ENCODE peak calls at places on chromosome 14, in seven cellular contexts. One of them, this sample, is unnamed.

GRCh38 chr14:53894456-53894855 is 62.2 kb downstream of the BMP4 start:
- DNase-seq in left ventricle myocardium inferior: no peak
- DNase-seq in HFFc6: peak
- DNase-seq in lung: no peak
- DNase-seq in fibroblast of mammary gland: peak
- DNase-seq in ascending aorta: no peak
- DNase-seq in fibroblast of pulmonary artery: peak
- DNase-seq in this sample: no peak

GRCh38 chr14:93410021-93410420 is 20.7 kb upstream of the UNC79 start:
- DNase-seq in ascending aorta: no peak
- DNase-seq in left ventricle myocardium inferior: no peak
- DNase-seq in HFFc6: no peak
- DNase-seq in fibroblast of mammary gland: no peak
- DNase-seq in fibroblast of pulmonary artery: no peak
- DNase-seq in lung: no peak
- DNase-seq in this sample: no peak

GRCh38 chr14:33956640-33957039 is 5.8 kb upstream of the EGLN3 start:
- DNase-seq in HFFc6: no peak
- DNase-seq in fibroblast of mammary gland: no peak
- DNase-seq in lung: no peak
- DNase-seq in ascending aorta: no peak
- DNase-seq in fibroblast of pulmonary artery: no peak
- DNase-seq in left ventricle myocardium inferior: no peak
- DNase-seq in this sample: no peak

GRCh38 chr14:45786266-45786665 is 533.3 kb upstream of the MIS18BP1 start:
- DNase-seq in fibroblast of pulmonary artery: no peak
- DNase-seq in lung: no peak
- DNase-seq in HFFc6: no peak
- DNase-seq in fibroblast of mammary gland: no peak
- DNase-seq in left ventricle myocardium inferior: no peak
- DNase-seq in ascending aorta: no peak
- DNase-seq in this sample: no peak

GRCh38 chr14:66563731-66564130 is 55.8 kb downstream of the GPHN start:
- DNase-seq in fibroblast of mammary gland: no peak
- DNase-seq in fibroblast of pulmonary artery: no peak
- DNase-seq in HFFc6: no peak
- DNase-seq in ascending aorta: no peak
- DNase-seq in left ventricle myocardium inferior: no peak
- DNase-seq in lung: no peak
- DNase-seq in this sample: no peak

GRCh38 chr14:55599250-55599879 is 19.4 kb downstream of the KTN1 start:
- DNase-seq in fibroblast of mammary gland: no peak
- DNase-seq in lung: no peak
- DNase-seq in HFFc6: no peak
- DNase-seq in left ventricle myocardium inferior: peak
- DNase-seq in fibroblast of pulmonary artery: no peak
- DNase-seq in ascending aorta: no peak
- DNase-seq in this sample: no peak

GRCh38 chr14:64388533-64389243 is 535 bp downstream of the MTHFD1 start:
- DNase-seq in fibroblast of pulmonary artery: peak
- DNase-seq in HFFc6: peak
- DNase-seq in fibroblast of mammary gland: peak
- DNase-seq in ascending aorta: no peak
- DNase-seq in left ventricle myocardium inferior: peak
- DNase-seq in lung: no peak
- DNase-seq in this sample: peak

GRCh38 chr14:22200977-22201605 is 387.9 kb downstream of the DAD1 start:
- DNase-seq in fibroblast of pulmonary artery: peak
- DNase-seq in lung: no peak
- DNase-seq in ascending aorta: no peak
- DNase-seq in left ventricle myocardium inferior: no peak
- DNase-seq in HFFc6: peak
- DNase-seq in fibroblast of mammary gland: peak
- DNase-seq in this sample: no peak

GRCh38 chr14:49769171-49769570 is 1.2 kb downstream of the KLHDC2 start:
- DNase-seq in fibroblast of pulmonary artery: peak
- DNase-seq in lung: peak
- DNase-seq in ascending aorta: no peak
- DNase-seq in left ventricle myocardium inferior: no peak
- DNase-seq in HFFc6: peak
- DNase-seq in fibroblast of mammary gland: peak
- DNase-seq in this sample: no peak

GRCh38 chr14:71932229-71932951 is at the start of gene RGS6:
- DNase-seq in lung: peak
- DNase-seq in HFFc6: no peak
- DNase-seq in left ventricle myocardium inferior: peak
- DNase-seq in ascending aorta: no peak
- DNase-seq in fibroblast of mammary gland: no peak
- DNase-seq in fibroblast of pulmonary artery: peak
- DNase-seq in this sample: peak

GRCh38 chr14:54564799-54565235 is 2.1 kb upstream of the SAMD4A start:
- DNase-seq in left ventricle myocardium inferior: no peak
- DNase-seq in fibroblast of pulmonary artery: peak
- DNase-seq in fibroblast of mammary gland: peak
- DNase-seq in ascending aorta: no peak
- DNase-seq in HFFc6: peak
- DNase-seq in lung: no peak
- DNase-seq in this sample: no peak

GRCh38 chr14:92039073-92039719 is 663 bp downstream of the TRIP11 start:
- DNase-seq in lung: no peak
- DNase-seq in ascending aorta: no peak
- DNase-seq in fibroblast of mammary gland: peak
- DNase-seq in left ventricle myocardium inferior: no peak
- DNase-seq in HFFc6: peak
- DNase-seq in fibroblast of pulmonary artery: peak
- DNase-seq in this sample: no peak

GRCh38 chr14:74579447-74580274 is 32.4 kb downstream of the LTBP2 start:
- DNase-seq in ascending aorta: no peak
- DNase-seq in fibroblast of pulmonary artery: peak
- DNase-seq in fibroblast of mammary gland: peak
- DNase-seq in left ventricle myocardium inferior: no peak
- DNase-seq in lung: no peak
- DNase-seq in HFFc6: peak
- DNase-seq in this sample: no peak

GRCh38 chr14:22084393-22085281 is 411.0 kb upstream of the OR4E1 start:
- DNase-seq in HFFc6: peak
- DNase-seq in lung: no peak
- DNase-seq in fibroblast of pulmonary artery: peak
- DNase-seq in left ventricle myocardium inferior: no peak
- DNase-seq in ascending aorta: no peak
- DNase-seq in fibroblast of mammary gland: peak
- DNase-seq in this sample: peak

DNA sequence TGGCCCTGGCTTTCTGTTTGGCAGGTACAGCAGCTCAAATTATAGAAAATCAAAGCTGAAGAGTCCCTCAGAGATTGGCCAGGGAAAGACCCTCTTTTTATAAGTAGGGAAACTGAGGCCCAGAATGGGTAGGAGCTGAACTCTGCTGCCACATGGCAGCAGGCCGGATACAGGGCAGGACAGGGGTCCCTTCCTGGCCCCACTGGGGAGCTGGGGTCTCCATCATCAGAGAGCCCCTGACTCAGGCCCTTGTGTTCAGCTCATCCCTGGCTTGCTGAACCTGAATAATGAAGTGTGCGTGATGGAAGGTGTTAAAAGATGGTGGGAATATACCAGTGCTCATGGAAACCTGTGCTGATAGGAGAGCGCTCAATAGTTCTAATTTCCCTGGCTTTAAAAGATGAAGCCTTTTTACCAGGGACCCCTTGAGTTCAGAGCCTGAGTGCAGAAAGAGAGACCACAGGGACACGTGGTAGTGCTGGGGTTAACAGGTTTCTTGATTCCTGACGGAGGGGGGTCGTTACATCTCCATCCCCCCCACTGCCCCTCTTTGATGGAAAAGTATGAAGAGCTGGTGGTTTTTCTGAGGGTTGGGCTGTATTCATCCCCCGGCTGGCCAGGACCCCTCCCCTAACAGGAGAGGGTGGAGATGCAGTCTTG is 4.4 kb downstream of the DLK1 start:
- DNase-seq in left ventricle myocardium inferior: no peak
- DNase-seq in fibroblast of mammary gland: no peak
- DNase-seq in fibroblast of pulmonary artery: no peak
- DNase-seq in ascending aorta: no peak
- DNase-seq in lung: no peak
- DNase-seq in HFFc6: no peak
- DNase-seq in this sample: no peak
- TF ChIP-seq CTCF in left ventricle myocardium inferior: no peak
- TF ChIP-seq CTCF in fibroblast of mammary gland: no peak
- TF ChIP-seq CTCF in fibroblast of pulmonary artery: no peak
- TF ChIP-seq CTCF in ascending aorta: no peak
- TF ChIP-seq CTCF in lung: no peak
- TF ChIP-seq CTCF in HFFc6: no peak
- TF ChIP-seq CTCF in this sample: no peak

GRCh38 chr14:77707355-77707723 is 484 bp downstream of the ALKBH1 start:
- DNase-seq in fibroblast of mammary gland: peak
- DNase-seq in left ventricle myocardium inferior: no peak
- DNase-seq in HFFc6: peak
- DNase-seq in ascending aorta: no peak
- DNase-seq in fibroblast of pulmonary artery: peak
- DNase-seq in lung: no peak
- DNase-seq in this sample: no peak
- TF ChIP-seq CTCF in fibroblast of mammary gland: peak
- TF ChIP-seq CTCF in left ventricle myocardium inferior: peak
- TF ChIP-seq CTCF in HFFc6: peak
- TF ChIP-seq CTCF in ascending aorta: peak
- TF ChIP-seq CTCF in fibroblast of pulmonary artery: peak
- TF ChIP-seq CTCF in lung: no peak
- TF ChIP-seq CTCF in this sample: peak

GRCh38 chr14:69712637-69713088 is 54.3 kb upstream of the SRSF5 start:
- DNase-seq in fibroblast of mammary gland: no peak
- DNase-seq in left ventricle myocardium inferior: peak
- DNase-seq in lung: peak
- DNase-seq in fibroblast of pulmonary artery: no peak
- DNase-seq in ascending aorta: no peak
- DNase-seq in HFFc6: no peak
- DNase-seq in this sample: no peak

GRCh38 chr14:69713976-69714716 is 52.8 kb upstream of the SRSF5 start:
- DNase-seq in fibroblast of pulmonary artery: no peak
- DNase-seq in fibroblast of mammary gland: no peak
- DNase-seq in lung: no peak
- DNase-seq in left ventricle myocardium inferior: no peak
- DNase-seq in HFFc6: no peak
- DNase-seq in ascending aorta: no peak
- DNase-seq in this sample: no peak

GRCh38 chr14:69711471-69712216 is 55.3 kb upstream of the SRSF5 start:
- DNase-seq in fibroblast of pulmonary artery: no peak
- DNase-seq in left ventricle myocardium inferior: peak
- DNase-seq in HFFc6: no peak
- DNase-seq in ascending aorta: no peak
- DNase-seq in fibroblast of mammary gland: no peak
- DNase-seq in lung: no peak
- DNase-seq in this sample: no peak

GRCh38 chr14:69712217-69712565 is 54.8 kb upstream of the SRSF5 start:
- DNase-seq in HFFc6: no peak
- DNase-seq in left ventricle myocardium inferior: no peak
- DNase-seq in lung: no peak
- DNase-seq in ascending aorta: no peak
- DNase-seq in fibroblast of mammary gland: no peak
- DNase-seq in fibroblast of pulmonary artery: no peak
- DNase-seq in this sample: no peak

GRCh38 chr14:69713127-69713800 is 53.7 kb upstream of the SRSF5 start:
- DNase-seq in ascending aorta: no peak
- DNase-seq in HFFc6: no peak
- DNase-seq in left ventricle myocardium inferior: no peak
- DNase-seq in lung: no peak
- DNase-seq in fibroblast of mammary gland: no peak
- DNase-seq in fibroblast of pulmonary artery: no peak
- DNase-seq in this sample: no peak
- TF ChIP-seq CTCF in ascending aorta: no peak
- TF ChIP-seq CTCF in HFFc6: no peak
- TF ChIP-seq CTCF in left ventricle myocardium inferior: no peak
- TF ChIP-seq CTCF in lung: no peak
- TF ChIP-seq CTCF in fibroblast of mammary gland: no peak
- TF ChIP-seq CTCF in fibroblast of pulmonary artery: no peak
- TF ChIP-seq CTCF in this sample: peak

DNA sequence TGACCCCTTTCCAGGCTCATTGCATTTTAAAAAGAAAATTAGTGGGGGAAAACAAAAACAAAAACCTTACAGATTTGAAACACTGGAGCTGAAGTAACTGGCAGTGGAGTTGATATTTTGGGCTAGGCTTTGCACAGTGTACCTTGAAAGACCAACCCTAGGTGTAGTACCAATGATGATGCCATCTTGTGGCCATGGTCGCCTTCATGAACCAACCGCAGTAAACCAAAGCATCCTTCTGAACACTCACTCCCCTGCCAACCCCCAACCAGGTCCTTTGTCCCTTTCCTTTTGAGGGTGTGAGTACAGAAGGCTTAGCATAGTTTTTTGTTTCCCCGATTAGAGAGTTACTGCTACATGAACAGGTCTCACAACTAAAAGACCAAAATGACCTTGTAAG is 5.9 kb downstream of the TOMM20L start:
- DNase-seq in lung: no peak
- DNase-seq in fibroblast of mammary gland: no peak
- DNase-seq in HFFc6: no peak
- DNase-seq in ascending aorta: no peak
- DNase-seq in fibroblast of pulmonary artery: no peak
- DNase-seq in left ventricle myocardium inferior: no peak
- DNase-seq in this sample: no peak
- TF ChIP-seq CTCF in lung: no peak
- TF ChIP-seq CTCF in fibroblast of mammary gland: no peak
- TF ChIP-seq CTCF in HFFc6: peak
- TF ChIP-seq CTCF in ascending aorta: no peak
- TF ChIP-seq CTCF in fibroblast of pulmonary artery: no peak
- TF ChIP-seq CTCF in left ventricle myocardium inferior: no peak
- TF ChIP-seq CTCF in this sample: no peak

GRCh38 chr14:102958461-102958860 is 36.0 kb downstream of the AMN start:
- DNase-seq in HFFc6: no peak
- DNase-seq in left ventricle myocardium inferior: no peak
- DNase-seq in fibroblast of mammary gland: no peak
- DNase-seq in lung: no peak
- DNase-seq in ascending aorta: no peak
- DNase-seq in fibroblast of pulmonary artery: no peak
- DNase-seq in this sample: no peak

GRCh38 chr14:102953100-102953499 is 30.6 kb downstream of the AMN start:
- DNase-seq in left ventricle myocardium inferior: no peak
- DNase-seq in fibroblast of mammary gland: no peak
- DNase-seq in lung: no peak
- DNase-seq in ascending aorta: no peak
- DNase-seq in HFFc6: no peak
- DNase-seq in fibroblast of pulmonary artery: no peak
- DNase-seq in this sample: no peak

GRCh38 chr14:102954081-102954789 is 31.8 kb downstream of the AMN start:
- DNase-seq in lung: no peak
- DNase-seq in fibroblast of pulmonary artery: no peak
- DNase-seq in HFFc6: no peak
- DNase-seq in fibroblast of mammary gland: no peak
- DNase-seq in ascending aorta: no peak
- DNase-seq in left ventricle myocardium inferior: no peak
- DNase-seq in this sample: no peak

GRCh38 chr14:102955636-102956035 is 33.2 kb downstream of the AMN start:
- DNase-seq in ascending aorta: no peak
- DNase-seq in fibroblast of mammary gland: no peak
- DNase-seq in lung: no peak
- DNase-seq in fibroblast of pulmonary artery: no peak
- DNase-seq in HFFc6: no peak
- DNase-seq in left ventricle myocardium inferior: no peak
- DNase-seq in this sample: no peak

DNA sequence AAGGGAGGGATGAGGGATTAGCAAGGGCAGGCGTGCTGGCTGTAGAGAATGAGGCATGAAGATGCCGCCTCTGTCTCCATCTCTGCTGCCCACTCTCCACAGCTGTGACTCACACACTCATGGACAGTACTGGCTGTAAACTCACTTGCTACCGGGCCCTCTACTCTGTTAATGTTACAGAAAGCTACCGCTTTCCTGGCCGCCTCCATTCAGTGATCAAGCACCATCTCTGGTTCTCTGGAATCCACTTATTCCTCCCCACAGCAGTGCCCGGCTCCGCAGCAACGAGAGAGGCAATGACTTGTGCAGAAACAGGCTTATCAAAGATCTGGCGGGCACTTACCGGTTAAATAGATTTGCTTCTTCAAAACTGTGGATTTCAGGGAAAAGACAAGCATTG is 34.8 kb downstream of the AMN start:
- DNase-seq in lung: no peak
- DNase-seq in fibroblast of mammary gland: peak
- DNase-seq in fibroblast of pulmonary artery: no peak
- DNase-seq in ascending aorta: no peak
- DNase-seq in HFFc6: no peak
- DNase-seq in left ventricle myocardium inferior: no peak
- DNase-seq in this sample: no peak
- TF ChIP-seq CTCF in lung: no peak
- TF ChIP-seq CTCF in fibroblast of mammary gland: no peak
- TF ChIP-seq CTCF in fibroblast of pulmonary artery: no peak
- TF ChIP-seq CTCF in ascending aorta: no peak
- TF ChIP-seq CTCF in HFFc6: no peak
- TF ChIP-seq CTCF in left ventricle myocardium inferior: no peak
- TF ChIP-seq CTCF in this sample: no peak